ENCODE peak calls at places on chromosomes 12 and 14, in six cellular contexts. E is OCI-LY7, A is IMR-90, Q is ovary, H is PC-3, X is MM.1S. G is an unnamed sample.

GRCh38 chr12:69987453-69988102 is 162.6 kb downstream of the MYRFL start:
- DNase-seq in A (peak; percentile 94), H (peak; percentile 98), X (no peak), Q (no peak), E (no peak), G (no peak)

GRCh38 chr12:68786929-68787328 is 21.0 kb upstream of the MDM2 start:
- DNase-seq in H (no peak), X (no peak), E (no peak), A (no peak), Q (no peak), G (no peak)

GRCh38 chr14:35879654-35880249 is 53.6 kb downstream of the BRMS1L start:
- DNase-seq in Q (no peak), A (peak; percentile 20), H (peak; percentile 60), X (no peak), E (peak; percentile 45), G (peak; percentile 49)

GRCh38 chr12:31506907-31507306 is 84.0 kb downstream of the DENND5B start:
- DNase-seq in X (no peak), H (no peak), E (no peak), A (peak; percentile 63), Q (no peak), G (no peak)

GRCh38 chr14:57136669-57137068 is 132.0 kb downstream of the EXOC5 start:
- DNase-seq in H (no peak), Q (no peak), E (no peak), X (no peak), A (no peak), G (no peak)

GRCh38 chr12:48903363-48903981 is 21.8 kb downstream of the FKBP11 start:
- DNase-seq in X (no peak), A (peak; percentile 32), E (no peak), H (no peak), Q (no peak), G (no peak)

GRCh38 chr12:1758887-1759286 is 61.5 kb upstream of the LRTM2 start:
- DNase-seq in H (no peak), E (no peak), Q (no peak), A (peak; percentile 54), X (no peak), G (no peak)

GRCh38 chr12:104011265-104011664 is 38.7 kb downstream of the GLT8D2 start:
- DNase-seq in E (no peak), H (peak; percentile 92), Q (no peak), X (no peak), A (peak; percentile 96), G (no peak)

GRCh38 chr14:70905316-70905715 is 1.9 kb upstream of the PCNX1 start:
- DNase-seq in E (no peak), Q (peak; percentile 62), H (no peak), A (peak; percentile 90), X (no peak), G (no peak)

GRCh38 chr12:110367209-110367864 is 36.2 kb downstream of the ANAPC7 start:
- DNase-seq in H (no peak), A (peak; percentile 40), X (no peak), Q (no peak), E (peak; percentile 33), G (no peak)

GRCh38 chr14:90381011-90381790 is 15.6 kb upstream of the CALM1 start:
- DNase-seq in E (peak; percentile 47), H (no peak), X (no peak), A (no peak), Q (peak; percentile 22), G (no peak)

GRCh38 chr12:65086236-65086635 is 34.9 kb downstream of the WIF1 start:
- DNase-seq in A (no peak), X (no peak), Q (no peak), E (no peak), H (no peak), G (no peak)

GRCh38 chr12:47758834-47759690 is at the start of gene RAPGEF3:
- DNase-seq in H (peak; percentile 87), E (peak; percentile 78), A (peak; percentile 75), X (peak; percentile 66), Q (peak; percentile 86), G (peak; percentile 86)

GRCh38 chr12:130876297-130876696 is 4.4 kb downstream of the RAN start:
- DNase-seq in H (no peak), Q (no peak), A (no peak), E (no peak), X (no peak), G (no peak)

GRCh38 chr14:34863844-34864243 is 11.3 kb downstream of the BAZ1A start:
- DNase-seq in E (no peak), A (no peak), H (no peak), X (no peak), Q (no peak), G (no peak)

GRCh38 chr12:71945121-71945520 is 6.5 kb downstream of the TPH2 start:
- DNase-seq in E (no peak), Q (no peak), A (no peak), H (no peak), X (no peak), G (no peak)

GRCh38 chr12:62799766-62800406 is 135.1 kb downstream of the PPM1H start:
- DNase-seq in A (no peak), Q (no peak), H (peak; percentile 92), E (no peak), X (no peak), G (peak; percentile 48)

GRCh38 chr14:54338696-54339317 is 58.0 kb upstream of the CDKN3 start:
- DNase-seq in A (peak; percentile 57), H (peak; percentile 93), E (no peak), X (peak; percentile 22), Q (no peak), G (peak; percentile 24)

GRCh38 chr14:79199217-79199616 is 1012.1 kb downstream of the DIO2 start:
- DNase-seq in Q (no peak), H (no peak), E (no peak), X (no peak), A (no peak), G (no peak)

GRCh38 chr12:59118356-59118755 is 198.1 kb upstream of the LRIG3 start:
- DNase-seq in A (no peak), E (no peak), H (peak; percentile 43), X (no peak), Q (no peak), G (no peak)

GRCh38 chr12:59122784-59123183 is 202.5 kb upstream of the LRIG3 start:
- DNase-seq in X (no peak), A (no peak), E (no peak), Q (no peak), H (no peak), G (no peak)

GRCh38 chr12:59119676-59120075 is 199.4 kb upstream of the LRIG3 start:
- DNase-seq in A (peak; percentile 39), E (no peak), Q (no peak), X (no peak), H (peak; percentile 75), G (no peak)

GRCh38 chr12:59115995-59116394 is 195.7 kb upstream of the LRIG3 start:
- DNase-seq in E (no peak), H (no peak), Q (no peak), X (no peak), A (no peak), G (no peak)

DNA sequence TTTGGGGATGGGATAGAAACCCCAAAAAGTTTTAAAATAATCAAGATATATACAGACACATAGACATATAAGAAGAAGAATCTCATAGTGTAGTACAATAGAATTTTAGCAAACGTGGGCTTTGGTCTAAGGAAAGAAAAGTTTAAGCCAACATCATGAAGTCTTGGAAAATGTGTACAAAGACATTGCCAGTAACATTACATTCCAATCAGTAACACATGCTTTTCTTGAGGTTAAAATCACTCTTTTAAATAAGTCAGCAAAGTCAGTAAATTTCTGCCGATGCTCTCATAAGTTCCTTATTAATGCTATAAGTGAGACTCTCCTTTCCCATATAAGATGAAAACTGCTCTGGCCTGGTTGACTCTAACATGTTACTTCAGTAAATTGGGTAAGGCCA is 201.2 kb upstream of the LRIG3 start:
- DNase-seq in Q (no peak), A (no peak), H (no peak), X (no peak), E (no peak), G (no peak)
- TF ChIP-seq CTCF in Q (no peak), A (no peak), H (no peak), X (no peak), E (no peak), G (no peak)

DNA sequence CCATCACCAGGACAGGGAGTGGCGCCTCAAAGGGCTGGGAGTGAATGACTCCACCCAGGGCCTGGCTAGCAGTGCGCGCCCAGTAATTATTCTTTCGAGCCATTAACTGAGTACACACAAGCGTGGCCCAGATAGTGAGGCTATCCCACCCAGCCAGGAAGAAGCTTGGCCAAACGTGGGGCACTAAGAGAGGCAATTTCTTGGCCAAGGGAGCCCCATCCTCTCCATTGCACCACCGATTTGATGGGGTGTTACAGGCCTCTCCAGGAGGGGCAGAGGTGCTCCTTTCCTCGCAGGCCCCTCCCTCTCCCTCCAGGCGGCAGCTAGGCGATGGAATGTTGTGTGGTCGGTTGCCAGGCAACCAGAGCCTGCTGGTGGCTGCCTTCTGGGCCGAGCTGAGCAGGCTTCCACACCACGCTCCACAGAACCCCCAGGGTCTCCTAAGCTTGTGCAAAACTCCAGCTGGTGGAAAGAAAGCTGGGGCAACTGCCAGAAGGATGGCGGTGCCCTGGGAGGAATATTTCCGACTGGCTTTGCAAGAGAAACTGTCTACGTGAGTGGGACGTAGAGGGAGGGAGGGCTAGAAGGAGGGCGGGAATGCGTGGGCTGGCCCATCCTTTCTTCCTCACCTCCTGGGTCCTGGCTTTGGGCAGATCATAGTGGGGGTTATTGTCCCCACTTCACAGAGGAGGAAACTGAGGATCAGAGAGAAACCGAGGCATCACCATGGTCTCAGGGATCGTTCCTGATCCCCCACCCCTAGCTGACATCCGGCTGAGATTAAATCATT is at the start of gene CFAP73:
- DNase-seq in A (peak; percentile 75), Q (peak; percentile 31), H (peak; percentile 56), X (no peak), E (no peak), G (no peak)
- TF ChIP-seq CTCF in A (no peak), Q (no peak), H (no peak), X (no peak), E (no peak), G (no peak)

GRCh38 chr14:85463512-85463911 is 66.4 kb upstream of the FLRT2 start:
- DNase-seq in A (no peak), Q (no peak), H (no peak), E (no peak), X (no peak), G (no peak)

GRCh38 chr14:85471156-85471555 is 58.8 kb upstream of the FLRT2 start:
- DNase-seq in A (peak; percentile 57), X (no peak), H (no peak), E (no peak), Q (no peak), G (no peak)

GRCh38 chr14:85468815-85469214 is 61.1 kb upstream of the FLRT2 start:
- DNase-seq in E (no peak), H (no peak), X (no peak), Q (no peak), A (no peak), G (no peak)

GRCh38 chr14:85464135-85464534 is 65.8 kb upstream of the FLRT2 start:
- DNase-seq in H (no peak), Q (no peak), A (no peak), E (no peak), X (no peak), G (no peak)

DNA sequence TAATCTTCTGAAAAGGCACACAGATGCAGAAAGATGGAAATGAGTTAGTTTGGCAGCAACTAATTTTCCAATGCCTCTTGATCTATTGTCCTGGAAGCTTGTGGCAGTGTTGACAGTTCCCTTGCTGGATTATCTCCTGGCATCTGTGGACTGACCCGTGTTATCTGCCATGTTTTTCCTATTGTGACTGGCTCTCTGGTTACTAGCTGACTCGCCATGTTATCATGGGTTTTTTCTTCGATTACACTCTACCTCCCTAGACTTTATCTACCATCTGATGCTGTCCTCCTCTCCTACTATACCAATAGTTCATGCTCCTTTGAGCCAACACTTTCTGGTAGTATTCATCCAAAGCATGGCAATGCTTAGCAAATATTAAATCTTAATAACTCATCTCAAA is 63.3 kb upstream of the FLRT2 start:
- DNase-seq in X (no peak), Q (no peak), H (peak; percentile 15), E (no peak), A (peak; percentile 45), G (no peak)
- TF ChIP-seq CTCF in X (no peak), Q (no peak), H (no peak), E (no peak), A (no peak), G (no peak)

GRCh38 chr12:53211476-53212381 is 4.7 kb upstream of the ITGB7 start:
- DNase-seq in E (peak; percentile 65), X (no peak), Q (no peak), H (no peak), A (no peak), G (no peak)
- TF ChIP-seq CTCF in E (peak; percentile 86), X (peak; percentile 41), Q (no peak), H (peak; percentile 61), A (no peak), G (peak; percentile 71)

G was measured in GM13977.